ENCODE peak calls at places on chromosome 14, in five cellular contexts. B is heart left ventricle, P is astrocyte, G is fibroblast of lung, N is WERI-Rb-1. T is an unnamed sample. For H3K27me3 and H3K36me3, the result is how much of the 10 kb centered on the place peaks cover.

GRCh38 chr14:41830679-41831078 is 224.0 kb downstream of the LRFN5 start:
- DNase-seq in B (no peak), P (peak), G (peak), N (no peak), T (no peak)

GRCh38 chr14:99655521-99655920 is 10.6 kb downstream of the HHIPL1 start:
- DNase-seq in B (no peak), P (peak), G (peak), N (no peak), T (no peak)

GRCh38 chr14:55297611-55298323 is 26.5 kb downstream of the FBXO34 start:
- DNase-seq in B (no peak), P (no peak), G (no peak), N (no peak), T (no peak)

GRCh38 chr14:76373456-76373855 is 2.5 kb upstream of the ESRRB start:
- DNase-seq in B (no peak), P (no peak), G (no peak), N (no peak), T (no peak)

GRCh38 chr14:72692678-72693077 is 201.2 kb downstream of the DPF3 start:
- DNase-seq in B (no peak), P (no peak), G (no peak), N (no peak), T (peak)

GRCh38 chr14:37122288-37122687 is 50.1 kb downstream of the SLC25A21 start:
- DNase-seq in B (no peak), P (peak), G (peak), N (no peak), T (no peak)

GRCh38 chr14:65101631-65102440 is 481 bp downstream of the MAX start:
- DNase-seq in B (peak), P (no peak), G (no peak), N (peak), T (peak)

GRCh38 chr14:59964251-59965007 is 44.5 kb downstream of the LRRC9 start:
- DNase-seq in B (no peak), P (peak), G (peak), N (no peak), T (no peak)

GRCh38 chr14:44404599-44405349 is 102.3 kb downstream of the FSCB start:
- DNase-seq in B (no peak), P (no peak), G (peak), N (no peak), T (no peak)

GRCh38 chr14:44316647-44317432 is 190.2 kb downstream of the FSCB start:
- DNase-seq in B (no peak), P (peak), G (peak), N (no peak), T (no peak)

GRCh38 chr14:94040247-94040646 is 14.1 kb downstream of the OTUB2 start:
- DNase-seq in B (no peak), P (no peak), G (no peak), N (no peak), T (no peak)

GRCh38 chr14:75318353-75318752 is 39.7 kb downstream of the FOS start:
- DNase-seq in B (no peak), P (no peak), G (no peak), N (no peak), T (no peak)

GRCh38 chr14:56490379-56490778 is 89.2 kb upstream of the TMEM260 start:
- DNase-seq in B (no peak), P (peak), G (peak), N (no peak), T (no peak)

GRCh38 chr14:65286443-65286842 is 126.1 kb upstream of the FUT8 start:
- DNase-seq in B (no peak), P (no peak), G (no peak), N (no peak), T (no peak)

GRCh38 chr14:54109521-54110120 is 153.0 kb upstream of the BMP4 start:
- DNase-seq in B (no peak), P (no peak), G (no peak), N (no peak), T (no peak)

GRCh38 chr14:99273724-99274345 is 1.8 kb upstream of the BCL11B start:
- DNase-seq in B (no peak), P (no peak), G (peak), N (peak), T (peak)

GRCh38 chr14:48974994-48975393 is 611.2 kb downstream of the RPS29 start:
- DNase-seq in B (no peak), P (no peak), G (no peak), N (no peak), T (peak)

GRCh38 chr14:50040401-50040775 is 76.0 kb downstream of the VCPKMT start:
- DNase-seq in B (no peak), P (peak), G (peak), N (no peak), T (no peak)

GRCh38 chr14:97065305-97066067 is 268.3 kb downstream of the VRK1 start:
- DNase-seq in B (no peak), P (no peak), G (no peak), N (no peak), T (no peak)

GRCh38 chr14:24081739-24082204 is 10.4 kb downstream of the CPNE6 start:
- DNase-seq in B (no peak), P (no peak), G (no peak), N (peak), T (no peak)

GRCh38 chr14:89409961-89410360 is 7.1 kb downstream of the FOXN3 start:
- DNase-seq in B (no peak), P (no peak), G (no peak), N (no peak), T (no peak)

GRCh38 chr14:83433618-83434017 is 1900.0 kb upstream of the SEL1L start:
- DNase-seq in B (no peak), P (no peak), G (peak), N (no peak), T (no peak)

GRCh38 chr14:51716610-51717009 is 64.9 kb downstream of the FRMD6 start:
- DNase-seq in B (no peak), P (peak), G (peak), N (no peak), T (no peak)

GRCh38 chr14:85359505-85359904 is 170.4 kb upstream of the FLRT2 start:
- DNase-seq in B (no peak), P (no peak), G (no peak), N (no peak), T (no peak)

GRCh38 chr14:32366995-32367394 is 37.9 kb downstream of the AKAP6 start:
- DNase-seq in B (peak), P (peak), G (peak), N (no peak), T (no peak)

GRCh38 chr14:22524105-22524783 is 64.8 kb downstream of the DAD1 start:
- DNase-seq in B (no peak), P (no peak), G (no peak), N (no peak), T (no peak)

GRCh38 chr14:52080817-52081755 is 12.2 kb upstream of the NID2 start:
- DNase-seq in B (no peak), P (peak), G (peak), N (no peak), T (no peak)

GRCh38 chr14:69948311-69948710 is 69.1 kb downstream of the SMOC1 start:
- DNase-seq in B (no peak), P (no peak), G (no peak), N (no peak), T (no peak)
- H3K27me3 ChIP-seq in B (under half), P (under half), G (under half), N (under half), T (under half)

DNA sequence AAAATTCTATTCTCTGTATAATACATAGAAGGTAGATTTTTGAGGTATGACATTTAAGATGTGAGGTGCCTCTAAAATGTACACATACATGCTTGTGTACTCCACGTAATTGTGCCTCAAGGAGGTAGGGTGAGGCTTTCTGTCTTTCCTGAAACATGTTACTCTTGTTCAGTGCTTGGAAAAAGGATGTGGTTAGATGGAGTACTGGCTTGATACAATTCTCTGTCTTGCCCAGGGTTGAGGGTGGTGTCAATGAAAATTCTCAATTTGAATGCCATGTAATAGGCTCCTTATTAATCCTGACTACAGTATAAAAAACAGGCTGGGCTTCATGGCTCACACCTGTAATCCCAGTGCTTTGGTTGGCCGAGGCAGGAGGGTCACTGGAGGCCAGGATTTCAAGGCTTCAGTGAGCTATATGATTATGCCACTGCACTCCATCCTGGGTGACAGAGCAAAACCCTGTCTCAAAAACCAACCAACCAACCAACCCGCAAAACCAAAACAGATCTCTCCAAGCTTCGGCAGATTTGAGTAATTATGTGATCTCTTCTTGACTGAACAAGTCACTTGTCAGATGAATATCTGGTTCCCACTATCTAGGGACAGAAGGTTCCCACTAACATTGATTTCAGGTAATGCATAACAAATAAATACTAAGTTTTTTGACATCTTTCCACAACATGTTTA is 41.6 kb downstream of the RCOR1 start:
- DNase-seq in B (no peak), P (no peak), G (no peak), N (peak), T (no peak)
- H3K36me3 ChIP-seq in B (under half), P (under half), G (under half), N (under half), T (under half)

GRCh38 chr14:63924375-63924774 is 71.6 kb downstream of the SYNE2 start:
- DNase-seq in B (no peak), P (no peak), G (no peak), N (no peak), T (no peak)

GRCh38 chr14:63926641-63927040 is 73.8 kb downstream of the SYNE2 start:
- DNase-seq in B (no peak), P (no peak), G (no peak), N (no peak), T (no peak)

GRCh38 chr14:63933110-63933509 is 80.3 kb downstream of the SYNE2 start:
- DNase-seq in B (no peak), P (no peak), G (no peak), N (no peak), T (no peak)

GRCh38 chr14:63933701-63934100 is 80.9 kb downstream of the SYNE2 start:
- DNase-seq in B (no peak), P (no peak), G (no peak), N (no peak), T (peak)

DNA sequence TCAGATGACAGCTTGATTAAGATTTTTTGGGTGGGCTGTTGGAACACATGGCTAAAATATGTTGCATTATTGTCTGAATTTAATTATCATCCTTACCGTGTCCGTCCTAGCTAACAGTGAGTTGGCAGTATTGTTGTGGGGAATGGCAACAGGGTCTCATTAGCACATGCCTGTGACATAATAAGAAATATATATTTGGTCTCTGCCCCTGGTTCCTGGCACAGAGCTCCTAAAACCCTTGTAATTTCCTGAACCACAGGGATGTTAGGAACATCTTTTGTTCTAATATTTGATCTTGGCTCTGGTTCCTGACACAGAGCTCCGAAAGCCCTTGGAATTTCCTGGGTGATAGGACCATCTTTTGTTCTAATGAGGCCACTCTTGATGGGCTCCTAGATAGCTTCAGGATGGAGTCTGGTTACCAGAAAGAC is 76.0 kb downstream of the SYNE2 start:
- DNase-seq in B (no peak), P (peak), G (peak), N (no peak), T (no peak)
- H3K27me3 ChIP-seq in B (under half), P (under half), G (under half), N (under half), T (under half)

GRCh38 chr14:105982664-105983063 is 456.3 kb downstream of the TMEM121 start:
- DNase-seq in B (no peak), P (no peak), G (no peak), N (no peak), T (no peak)
- H3K36me3 ChIP-seq in B (under half), P (under half), G (under half), N (under half), T (under half)

GRCh38 chr14:101075801-101076413 is 172.4 kb upstream of the RTL1 start:
- DNase-seq in B (no peak), P (no peak), G (no peak), N (no peak), T (no peak)
- H3K27me3 ChIP-seq in B (under half), P (under half), G (under half), N (half or more), T (under half)

DNA sequence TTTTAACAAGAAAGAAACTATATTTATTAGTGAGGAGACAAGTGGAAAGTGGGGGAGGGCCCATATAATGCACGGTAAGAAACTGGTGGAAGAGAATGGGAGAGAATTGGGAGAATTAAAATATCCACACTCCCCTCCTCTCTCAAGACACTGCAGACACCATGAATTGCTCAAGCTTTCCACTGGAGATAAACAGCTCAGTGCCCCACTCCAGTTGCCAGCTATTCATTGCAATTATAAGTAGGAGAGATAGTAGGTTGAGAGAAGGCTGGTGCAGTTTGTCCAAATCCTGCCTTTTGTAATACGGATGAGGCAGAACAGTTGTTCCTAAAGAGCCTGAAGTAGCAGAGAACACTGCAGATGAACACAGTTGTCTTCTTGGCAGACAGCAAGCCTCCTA is 38.2 kb downstream of the DCAF5 start:
- DNase-seq in B (no peak), P (no peak), G (no peak), N (no peak), T (no peak)
- H3K36me3 ChIP-seq in B (under half), P (under half), G (under half), N (under half), T (under half)

GRCh38 chr14:92880851-92881250 is 42.1 kb upstream of the CHGA start:
- DNase-seq in B (no peak), P (peak), G (peak), N (peak), T (peak)

GRCh38 chr14:92880351-92880750 is 42.6 kb upstream of the CHGA start:
- DNase-seq in B (no peak), P (no peak), G (no peak), N (no peak), T (no peak)

GRCh38 chr14:92885279-92886061 is 37.5 kb upstream of the CHGA start:
- DNase-seq in B (no peak), P (no peak), G (no peak), N (no peak), T (no peak)

GRCh38 chr14:92884410-92884809 is 38.5 kb upstream of the CHGA start:
- DNase-seq in B (no peak), P (no peak), G (no peak), N (no peak), T (no peak)

GRCh38 chr14:92883066-92883465 is 39.9 kb upstream of the CHGA start:
- DNase-seq in B (no peak), P (no peak), G (no peak), N (no peak), T (no peak)
- H3K27me3 ChIP-seq in B (under half), P (under half), G (under half), N (under half), T (under half)